ENCODE peak calls at places on chromosomes 1 and 21, in nine cellular contexts. L, Q, C, E, W, U, F, V and O are unnamed samples.
A peak's percentile ranks its signal among the peaks of the same experiment; 100 is the strongest.

GRCh38 chr1:41021526-41022308 is at the start of gene SLFNL1:
- DNase-seq in L (no peak), Q (no peak), C (peak; percentile 37), E (peak; percentile 43), W (no peak), U (no peak), F (no peak), V (no peak), O (no peak)

GRCh38 chr1:147669475-147670318 is 627 bp downstream of the ACP6 start:
- DNase-seq in L (peak; percentile 42), Q (peak; percentile 48), C (peak; percentile 47), E (no peak), W (peak; percentile 48), U (no peak), F (peak; percentile 44), V (peak; percentile 68), O (peak; percentile 78)

GRCh38 chr1:44262414-44262813 is 49.1 kb downstream of the DMAP1 start:
- DNase-seq in L (no peak), Q (no peak), C (no peak), E (no peak), W (no peak), U (no peak), F (no peak), V (no peak), O (no peak)

GRCh38 chr1:20439282-20439681 is 46.7 kb downstream of the CAMK2N1 start:
- DNase-seq in L (no peak), Q (no peak), C (peak; percentile 55), E (peak; percentile 26), W (no peak), U (no peak), F (no peak), V (no peak), O (no peak)

GRCh38 chr1:245197911-245198379 is 43.2 kb downstream of the KIF26B start:
- DNase-seq in L (no peak), Q (no peak), C (peak; percentile 79), E (no peak), W (no peak), U (no peak), F (no peak), V (no peak), O (no peak)

GRCh38 chr1:166676981-166677380 is 162.3 kb upstream of the POGK start:
- DNase-seq in L (no peak), Q (no peak), C (no peak), E (no peak), W (no peak), U (no peak), F (no peak), V (no peak), O (no peak)

GRCh38 chr1:230610589-230610988 is 31.7 kb upstream of the COG2 start:
- DNase-seq in L (no peak), Q (no peak), C (no peak), E (no peak), W (no peak), U (no peak), F (no peak), V (no peak), O (no peak)

GRCh38 chr1:7407547-7407895 is 363.6 kb upstream of the VAMP3 start:
- DNase-seq in L (peak; percentile 1), Q (no peak), C (no peak), E (no peak), W (no peak), U (no peak), F (no peak), V (no peak), O (no peak)

GRCh38 chr1:200253774-200254495 is 155.9 kb downstream of the ZNF281 start:
- DNase-seq in L (no peak), Q (no peak), C (peak; percentile 27), E (no peak), W (no peak), U (no peak), F (no peak), V (no peak), O (no peak)

GRCh38 chr1:243712890-243713425 is 137.1 kb downstream of the AKT3 start:
- DNase-seq in L (no peak), Q (no peak), C (peak; percentile 19), E (no peak), W (no peak), U (no peak), F (no peak), V (no peak), O (no peak)

GRCh38 chr1:100440075-100440809 is 87.9 kb downstream of the CDC14A start:
- DNase-seq in L (peak; percentile 29), Q (peak; percentile 30), C (no peak), E (peak; percentile 54), W (no peak), U (no peak), F (no peak), V (peak; percentile 11), O (no peak)

GRCh38 chr1:210362526-210362925 is 33.8 kb downstream of the HHAT start:
- DNase-seq in L (no peak), Q (no peak), C (peak; percentile 61), E (no peak), W (peak; percentile 38), U (no peak), F (no peak), V (no peak), O (no peak)

GRCh38 chr1:230792691-230793462 is 45.7 kb downstream of the CAPN9 start:
- DNase-seq in L (no peak), Q (no peak), C (peak; percentile 11), E (no peak), W (no peak), U (no peak), F (no peak), V (no peak), O (no peak)

GRCh38 chr21:46297311-46298082 is 11.4 kb downstream of the YBEY start:
- DNase-seq in L (no peak), Q (no peak), C (no peak), E (no peak), W (no peak), U (no peak), F (peak; percentile 32), V (peak; percentile 17), O (peak; percentile 39)

GRCh38 chr1:226443033-226443432 is 35.1 kb upstream of the PARP1 start:
- DNase-seq in L (no peak), Q (no peak), C (no peak), E (no peak), W (no peak), U (no peak), F (no peak), V (no peak), O (no peak)

GRCh38 chr1:116667577-116668105 is at the start of gene IGSF3:
- DNase-seq in L (peak; percentile 67), Q (peak; percentile 80), C (peak; percentile 5), E (peak; percentile 97), W (peak; percentile 74), U (no peak), F (peak; percentile 63), V (peak; percentile 76), O (peak; percentile 77)

GRCh38 chr1:45753248-45754037 is 3.0 kb upstream of the IPP start:
- DNase-seq in L (no peak), Q (no peak), C (no peak), E (no peak), W (no peak), U (no peak), F (no peak), V (no peak), O (no peak)

GRCh38 chr1:169031566-169032224 is 74.8 kb upstream of the ATP1B1 start:
- DNase-seq in L (peak; percentile 72), Q (peak; percentile 70), C (no peak), E (no peak), W (no peak), U (no peak), F (peak; percentile 52), V (peak; percentile 13), O (no peak)

GRCh38 chr1:203559523-203559922 is 65.6 kb downstream of the OPTC start:
- DNase-seq in L (no peak), Q (no peak), C (peak; percentile 87), E (no peak), W (peak; percentile 80), U (no peak), F (no peak), V (no peak), O (no peak)

GRCh38 chr1:225762002-225762441 is 15.6 kb upstream of the SRP9 start:
- DNase-seq in L (no peak), Q (peak; percentile 7), C (peak; percentile 36), E (no peak), W (no peak), U (no peak), F (no peak), V (no peak), O (peak; percentile 14)

GRCh38 chr1:145849356-145850165 is 4.1 kb downstream of the NUDT17 start:
- DNase-seq in L (no peak), Q (no peak), C (peak; percentile 66), E (peak; percentile 48), W (no peak), U (no peak), F (no peak), V (no peak), O (no peak)

GRCh38 chr1:171998711-171999110 is 157.4 kb downstream of the DNM3 start:
- DNase-seq in L (no peak), Q (no peak), C (peak; percentile 38), E (no peak), W (no peak), U (no peak), F (no peak), V (no peak), O (no peak)

DNA sequence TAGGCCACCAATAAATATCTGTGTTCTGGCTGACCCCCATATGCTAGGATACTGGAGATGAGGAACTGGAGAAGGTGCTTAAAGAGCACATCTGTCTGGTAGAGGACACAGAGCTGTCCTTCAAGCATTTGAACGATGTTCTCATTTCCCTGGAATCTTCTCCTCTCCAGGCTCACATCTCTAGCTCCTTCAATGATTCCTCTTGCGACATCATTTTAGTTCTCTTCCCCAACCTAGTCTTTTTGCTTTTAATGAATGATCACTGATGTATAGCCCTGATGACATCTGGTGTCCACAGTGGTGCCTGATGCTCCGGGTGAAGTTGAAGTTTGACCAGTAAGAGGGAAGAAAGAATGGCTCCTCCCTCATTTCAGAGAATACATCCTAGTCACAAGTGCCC is 80.8 kb upstream of the UBE2U start:
- DNase-seq in L (no peak), Q (no peak), C (no peak), E (no peak), W (no peak), U (no peak), F (no peak), V (no peak), O (no peak)
- TF ChIP-seq CTCF in L (no peak), Q (no peak), C (no peak), E (no peak), W (no peak), U (no peak), F (no peak), V (no peak), O (no peak)

GRCh38 chr1:75554870-75555269 is 56.0 kb downstream of the SLC44A5 start:
- DNase-seq in L (no peak), Q (no peak), C (no peak), E (no peak), W (no peak), U (no peak), F (no peak), V (no peak), O (no peak)
- TF ChIP-seq POLR2A in L (no peak), Q (no peak), C (no peak), E (no peak), W (no peak), U (no peak), F (no peak), V (no peak), O (no peak)

GRCh38 chr1:185574139-185574835 is 159.9 kb upstream of the HMCN1 start:
- DNase-seq in L (no peak), Q (no peak), C (no peak), E (no peak), W (no peak), U (no peak), F (no peak), V (no peak), O (no peak)
- H3K27ac ChIP-seq in L (no peak overlapping the region), Q (no peak overlapping the region), C (no peak overlapping the region), E (no peak overlapping the region), W (no peak overlapping the region), U (no peak overlapping the region), F (no peak overlapping the region), V (no peak overlapping the region), O (no peak overlapping the region)

GRCh38 chr1:50369830-50370229 is 53.4 kb downstream of the DMRTA2 start:
- DNase-seq in L (no peak), Q (no peak), C (no peak), E (no peak), W (no peak), U (no peak), F (no peak), V (no peak), O (no peak)
- TF ChIP-seq CTCF in L (peak; percentile 12), Q (no peak), C (peak; percentile 20), E (peak; percentile 48), W (no peak), U (no peak), F (no peak), V (no peak), O (no peak)